ENCODE peak calls at places on chromosomes 16 and 17, in four cellular contexts. G, D, I and E are unnamed samples.

GRCh38 chr17:1270210-1271019 is at the start of gene BHLHA9:
- DNase-seq in G (no peak), D (no peak), I (no peak), E (no peak)

GRCh38 chr17:9529033-9529748 is 46.4 kb downstream of the STX8 start:
- DNase-seq in G (peak; percentile 7), D (peak; percentile 41), I (no peak), E (no peak)

GRCh38 chr16:566475-567361 is at the start of gene NHLRC4:
- DNase-seq in G (peak; percentile 50), D (peak; percentile 80), I (no peak), E (no peak)

GRCh38 chr17:41324180-41325075 is 8.9 kb upstream of the KRTAP17-1 start:
- DNase-seq in G (peak; percentile 18), D (no peak), I (peak; percentile 28), E (peak; percentile 16)

GRCh38 chr16:27690604-27691003 is 140.7 kb downstream of the KATNIP start:
- DNase-seq in G (peak; percentile 26), D (no peak), I (peak; percentile 21), E (no peak)

GRCh38 chr17:83062818-83063671 is 16.4 kb upstream of the METRNL start:
- DNase-seq in G (no peak), D (peak; percentile 36), I (no peak), E (no peak)

GRCh38 chr17:72812823-72813222 is 279.7 kb downstream of the SLC39A11 start:
- DNase-seq in G (no peak), D (no peak), I (peak; percentile 51), E (no peak)

GRCh38 chr17:40558300-40558584 is 7.0 kb downstream of the CCR7 start:
- DNase-seq in G (no peak), D (no peak), I (no peak), E (no peak)

GRCh38 chr16:46883353-46883689 is 841 bp upstream of the GPT2 start:
- DNase-seq in G (peak; percentile 97), D (no peak), I (no peak), E (no peak)

GRCh38 chr16:48720266-48720665 is 110.3 kb upstream of the N4BP1 start:
- DNase-seq in G (peak; percentile 15), D (no peak), I (no peak), E (peak; percentile 49)

GRCh38 chr17:51120357-51120738 is 320 bp downstream of the SPAG9 start:
- DNase-seq in G (no peak), D (peak; percentile 83), I (no peak), E (no peak)

GRCh38 chr16:77277571-77277970 is 78.4 kb downstream of the SYCE1L start:
- DNase-seq in G (no peak), D (no peak), I (no peak), E (no peak)
- TF ChIP-seq YY1 in G (no peak), D (no peak), I (no peak), E (no peak)

GRCh38 chr17:78020717-78021108 is 62.2 kb downstream of the TNRC6C start:
- DNase-seq in G (no peak), D (no peak), I (no peak), E (no peak)
- H3K9ac ChIP-seq in G (no peak overlapping the region), D (no peak overlapping the region), I (no peak overlapping the region), E (no peak overlapping the region)

GRCh38 chr17:42381898-42382297 is 6.3 kb downstream of the STAT3 start:
- DNase-seq in G (no peak), D (no peak), I (no peak), E (no peak)
- H3K4me1 ChIP-seq in G (peaks cover 88% of the 10 kb centered on the region), D (peaks cover 8% of the 10 kb centered on the region), I (peaks cover 12% of the 10 kb centered on the region), E (peaks cover 3% of the 10 kb centered on the region)

GRCh38 chr16:31085371-31085770 is 3.4 kb downstream of the PRSS53 start:
- DNase-seq in G (no peak), D (no peak), I (no peak), E (no peak)
- TF ChIP-seq YY1 in G (no peak), D (no peak), I (no peak), E (no peak)

DNA sequence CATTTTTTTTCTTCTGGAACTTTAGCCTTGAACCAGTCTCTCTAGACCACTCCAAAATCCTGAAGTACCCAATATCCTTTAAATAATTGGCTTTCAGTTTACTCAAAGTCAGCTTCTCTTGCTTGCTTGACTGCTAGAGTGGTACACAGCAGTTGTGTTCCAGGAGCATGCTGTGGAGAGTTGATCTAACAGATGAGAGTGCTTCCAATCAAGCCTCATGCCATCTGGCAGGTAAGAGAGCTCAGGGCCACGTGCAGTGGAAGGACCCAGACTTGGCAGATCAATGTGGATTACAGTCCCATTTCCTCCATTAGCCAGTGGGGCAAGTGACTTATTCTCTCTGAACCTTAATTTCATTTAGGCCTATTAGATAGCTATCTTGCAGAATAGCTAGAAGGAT is 15.7 kb downstream of the CNEP1R1 start:
- DNase-seq in G (no peak), D (no peak), I (no peak), E (no peak)
- H3K9ac ChIP-seq in G (no peak overlapping the region), D (no peak overlapping the region), I (no peak overlapping the region), E (no peak overlapping the region)

GRCh38 chr16:56421313-56421712 is 4.0 kb downstream of the AMFR start:
- DNase-seq in G (no peak), D (no peak), I (no peak), E (no peak)
- H3K4me1 ChIP-seq in G (peaks cover 64% of the 10 kb centered on the region), D (no peaks in the 10 kb centered on the region), I (peaks cover 59% of the 10 kb centered on the region), E (no peaks in the 10 kb centered on the region)